ENCODE peak calls at places on chromosome 1, in six cellular contexts. G is AG09309, L is GM06990, H is non-pigmented ciliary epithelial cell, I is Peyer's patch, W is NCI-H1417 treated with DMSO at 0.1 percent for 48 hours. F is an unnamed sample.

GRCh38 chr1:32405672-32406467 is 11.6 kb upstream of the BSDC1 start:
- DNase-seq in I (no peak), G (no peak), L (no peak), H (no peak), W (no peak), F (no peak)

GRCh38 chr1:91817506-91817905 is 68.4 kb downstream of the TGFBR3 start:
- DNase-seq in W (no peak), L (no peak), I (no peak), G (no peak), H (no peak), F (no peak)

GRCh38 chr1:227372662-227373061 is 54.4 kb upstream of the CDC42BPA start:
- DNase-seq in W (no peak), H (no peak), G (no peak), I (no peak), L (no peak), F (no peak)

GRCh38 chr1:18633428-18634155 is 2.9 kb downstream of the PAX7 start:
- DNase-seq in G (no peak), L (no peak), H (no peak), W (no peak), I (no peak), F (no peak)

GRCh38 chr1:163069655-163070277 is 605 bp downstream of the RGS4 start:
- DNase-seq in L (no peak), G (no peak), H (no peak), W (no peak), I (no peak), F (no peak)

GRCh38 chr1:106756752-106757151 is 299.7 kb upstream of the PRMT6 start:
- DNase-seq in W (no peak), H (no peak), I (no peak), L (no peak), G (no peak), F (no peak)

GRCh38 chr1:224996266-224996665 is 66.8 kb downstream of the DNAH14 start:
- DNase-seq in I (no peak), G (no peak), W (no peak), L (no peak), H (no peak), F (no peak)

GRCh38 chr1:166947398-166948043 is 27.8 kb downstream of the ILDR2 start:
- DNase-seq in G (no peak), H (peak), I (no peak), L (peak), W (peak), F (no peak)

GRCh38 chr1:223738465-223739365 is 26.4 kb downstream of the CAPN2 start:
- DNase-seq in W (no peak), H (no peak), G (no peak), I (peak), L (no peak), F (no peak)

GRCh38 chr1:115655916-115656315 is 14.1 kb downstream of the VANGL1 start:
- DNase-seq in H (no peak), G (no peak), I (no peak), L (no peak), W (no peak), F (no peak)

GRCh38 chr1:89085781-89086180 is 20.8 kb upstream of the GBP1 start:
- DNase-seq in L (no peak), I (peak), G (no peak), W (no peak), H (peak), F (no peak)

GRCh38 chr1:175201061-175201508 is 8.5 kb upstream of the KIAA0040 start:
- DNase-seq in H (no peak), L (no peak), W (no peak), G (no peak), I (no peak), F (no peak)